ENCODE peak calls at places on chromosomes 16 and 17, in five cellular contexts. One of them, this sample, is unnamed.

GRCh38 chr16:15660203-15660601 is 10.2 kb downstream of the NDE1 start:
- DNase-seq in prostate gland: no peak
- DNase-seq in H1: no peak
- DNase-seq in endothelial cell of umbilical vein: no peak
- DNase-seq in breast epithelium: no peak
- DNase-seq in this sample: no peak

GRCh38 chr16:89505204-89506112 is 2.7 kb upstream of the SPG7 start:
- DNase-seq in prostate gland: peak; percentile 26
- DNase-seq in H1: no peak
- DNase-seq in endothelial cell of umbilical vein: peak; percentile 91
- DNase-seq in breast epithelium: peak; percentile 72
- DNase-seq in this sample: no peak

GRCh38 chr17:245611-246010 is 64.2 kb upstream of the DOC2B start:
- DNase-seq in prostate gland: no peak
- DNase-seq in H1: no peak
- DNase-seq in endothelial cell of umbilical vein: no peak
- DNase-seq in breast epithelium: no peak
- DNase-seq in this sample: no peak

GRCh38 chr16:55372792-55373488 is 48.9 kb downstream of the IRX6 start:
- DNase-seq in prostate gland: no peak
- DNase-seq in H1: no peak
- DNase-seq in endothelial cell of umbilical vein: no peak
- DNase-seq in breast epithelium: no peak
- DNase-seq in this sample: no peak

GRCh38 chr16:51326131-51326856 is 175.2 kb upstream of the SALL1 start:
- DNase-seq in prostate gland: no peak
- DNase-seq in H1: no peak
- DNase-seq in endothelial cell of umbilical vein: no peak
- DNase-seq in breast epithelium: no peak
- DNase-seq in this sample: no peak

GRCh38 chr16:86398622-86399021 is 111.7 kb upstream of the FOXF1 start:
- DNase-seq in prostate gland: no peak
- DNase-seq in H1: no peak
- DNase-seq in endothelial cell of umbilical vein: peak; percentile 49
- DNase-seq in breast epithelium: no peak
- DNase-seq in this sample: no peak

GRCh38 chr16:81497690-81498089 is 53.1 kb downstream of the CMIP start:
- DNase-seq in prostate gland: no peak
- DNase-seq in H1: no peak
- DNase-seq in endothelial cell of umbilical vein: no peak
- DNase-seq in breast epithelium: no peak
- DNase-seq in this sample: peak; percentile 77

GRCh38 chr16:48860341-48860740 is 250.4 kb upstream of the N4BP1 start:
- DNase-seq in prostate gland: no peak
- DNase-seq in H1: no peak
- DNase-seq in endothelial cell of umbilical vein: no peak
- DNase-seq in breast epithelium: no peak
- DNase-seq in this sample: no peak

GRCh38 chr16:57912529-57913260 is 58.2 kb downstream of the CNGB1 start:
- DNase-seq in prostate gland: no peak
- DNase-seq in H1: no peak
- DNase-seq in endothelial cell of umbilical vein: no peak
- DNase-seq in breast epithelium: no peak
- DNase-seq in this sample: no peak

GRCh38 chr16:18829221-18829620 is 27.9 kb upstream of the ARL6IP1 start:
- DNase-seq in prostate gland: no peak
- DNase-seq in H1: no peak
- DNase-seq in endothelial cell of umbilical vein: no peak
- DNase-seq in breast epithelium: no peak
- DNase-seq in this sample: no peak

GRCh38 chr17:14784997-14785696 is 480.0 kb downstream of the PMP22 start:
- DNase-seq in prostate gland: no peak
- DNase-seq in H1: no peak
- DNase-seq in endothelial cell of umbilical vein: no peak
- DNase-seq in breast epithelium: no peak
- DNase-seq in this sample: peak; percentile 26

GRCh38 chr16:57184890-57185445 is 871 bp downstream of the PSME3IP1 start:
- DNase-seq in prostate gland: no peak
- DNase-seq in H1: no peak
- DNase-seq in endothelial cell of umbilical vein: peak; percentile 77
- DNase-seq in breast epithelium: no peak
- DNase-seq in this sample: no peak

GRCh38 chr16:4347765-4348509 is 3.2 kb downstream of the PAM16 start:
- DNase-seq in prostate gland: no peak
- DNase-seq in H1: no peak
- DNase-seq in endothelial cell of umbilical vein: no peak
- DNase-seq in breast epithelium: no peak
- DNase-seq in this sample: no peak

GRCh38 chr17:49890077-49890821 is 42.4 kb upstream of the TAC4 start:
- DNase-seq in prostate gland: no peak
- DNase-seq in H1: no peak
- DNase-seq in endothelial cell of umbilical vein: no peak
- DNase-seq in breast epithelium: no peak
- DNase-seq in this sample: no peak

GRCh38 chr16:69073181-69073669 is 32.2 kb upstream of the HAS3 start:
- DNase-seq in prostate gland: no peak
- DNase-seq in H1: no peak
- DNase-seq in endothelial cell of umbilical vein: peak; percentile 38
- DNase-seq in breast epithelium: no peak
- DNase-seq in this sample: no peak

GRCh38 chr17:52049051-52049450 is 109.5 kb downstream of the CA10 start:
- DNase-seq in prostate gland: no peak
- DNase-seq in H1: no peak
- DNase-seq in endothelial cell of umbilical vein: no peak
- DNase-seq in breast epithelium: no peak
- DNase-seq in this sample: no peak

GRCh38 chr16:56910654-56911539 is 21.0 kb upstream of the HERPUD1 start:
- DNase-seq in prostate gland: no peak
- DNase-seq in H1: no peak
- DNase-seq in endothelial cell of umbilical vein: no peak
- DNase-seq in breast epithelium: no peak
- DNase-seq in this sample: peak; percentile 57

GRCh38 chr16:83803811-83804210 is 4.0 kb upstream of the HSBP1 start:
- DNase-seq in prostate gland: peak; percentile 46
- DNase-seq in H1: no peak
- DNase-seq in endothelial cell of umbilical vein: peak; percentile 55
- DNase-seq in breast epithelium: no peak
- DNase-seq in this sample: no peak

GRCh38 chr17:8820311-8821010 is 21.3 kb upstream of the MFSD6L start:
- DNase-seq in prostate gland: no peak
- DNase-seq in H1: no peak
- DNase-seq in endothelial cell of umbilical vein: no peak
- DNase-seq in breast epithelium: no peak
- DNase-seq in this sample: no peak

GRCh38 chr16:22400899-22401298 is 26.5 kb upstream of the CDR2 start:
- DNase-seq in prostate gland: no peak
- DNase-seq in H1: no peak
- DNase-seq in endothelial cell of umbilical vein: no peak
- DNase-seq in breast epithelium: no peak
- DNase-seq in this sample: no peak

GRCh38 chr16:72256398-72257048 is 84.6 kb upstream of the PMFBP1 start:
- DNase-seq in prostate gland: no peak
- DNase-seq in H1: no peak
- DNase-seq in endothelial cell of umbilical vein: no peak
- DNase-seq in breast epithelium: no peak
- DNase-seq in this sample: no peak

GRCh38 chr16:65012357-65012756 is 109.5 kb downstream of the CDH11 start:
- DNase-seq in prostate gland: no peak
- DNase-seq in H1: no peak
- DNase-seq in endothelial cell of umbilical vein: peak; percentile 11
- DNase-seq in breast epithelium: no peak
- DNase-seq in this sample: no peak

GRCh38 chr17:74994440-74994839 is 7.0 kb downstream of the CDR2L start:
- DNase-seq in prostate gland: no peak
- DNase-seq in H1: no peak
- DNase-seq in endothelial cell of umbilical vein: no peak
- DNase-seq in breast epithelium: no peak
- DNase-seq in this sample: no peak

GRCh38 chr17:68468334-68468733 is 11.0 kb upstream of the WIPI1 start:
- DNase-seq in prostate gland: no peak
- DNase-seq in H1: no peak
- DNase-seq in endothelial cell of umbilical vein: no peak
- DNase-seq in breast epithelium: no peak
- DNase-seq in this sample: no peak

GRCh38 chr17:31321481-31321880 is at the start of gene EVI2A:
- DNase-seq in prostate gland: no peak
- DNase-seq in H1: no peak
- DNase-seq in endothelial cell of umbilical vein: peak; percentile 57
- DNase-seq in breast epithelium: no peak
- DNase-seq in this sample: peak; percentile 68

GRCh38 chr17:44919885-44920564 is 4.7 kb upstream of the GFAP start:
- DNase-seq in prostate gland: peak; percentile 79
- DNase-seq in H1: peak; percentile 56
- DNase-seq in endothelial cell of umbilical vein: peak; percentile 76
- DNase-seq in breast epithelium: peak; percentile 81
- DNase-seq in this sample: peak; percentile 81

GRCh38 chr16:73365010-73365409 is 317.1 kb upstream of the ZFHX3 start:
- DNase-seq in prostate gland: no peak
- DNase-seq in H1: no peak
- DNase-seq in endothelial cell of umbilical vein: no peak
- DNase-seq in breast epithelium: no peak
- DNase-seq in this sample: no peak

GRCh38 chr17:10628756-10629155 is 28.4 kb downstream of the MYH3 start:
- DNase-seq in prostate gland: no peak
- DNase-seq in H1: no peak
- DNase-seq in endothelial cell of umbilical vein: no peak
- DNase-seq in breast epithelium: no peak
- DNase-seq in this sample: no peak

GRCh38 chr16:19874816-19875546 is 9.7 kb downstream of the GPRC5B start:
- DNase-seq in prostate gland: no peak
- DNase-seq in H1: no peak
- DNase-seq in endothelial cell of umbilical vein: no peak
- DNase-seq in breast epithelium: no peak
- DNase-seq in this sample: no peak

GRCh38 chr17:29114141-29114540 is 66.1 kb downstream of the MYO18A start:
- DNase-seq in prostate gland: no peak
- DNase-seq in H1: no peak
- DNase-seq in endothelial cell of umbilical vein: no peak
- DNase-seq in breast epithelium: no peak
- DNase-seq in this sample: no peak

GRCh38 chr16:89655062-89655643 is 2.4 kb downstream of the CHMP1A start:
- DNase-seq in prostate gland: no peak
- DNase-seq in H1: no peak
- DNase-seq in endothelial cell of umbilical vein: no peak
- DNase-seq in breast epithelium: no peak
- DNase-seq in this sample: no peak

GRCh38 chr17:81238815-81239713 is at the start of the genes NDUFAF8 and TEPSIN:
- DNase-seq in prostate gland: peak; percentile 99
- DNase-seq in H1: peak; percentile 91
- DNase-seq in endothelial cell of umbilical vein: peak; percentile 100
- DNase-seq in breast epithelium: peak; percentile 98
- DNase-seq in this sample: peak; percentile 97

GRCh38 chr17:35087731-35088646 is 24.5 kb upstream of the RFFL start:
- DNase-seq in prostate gland: peak; percentile 54
- DNase-seq in H1: no peak
- DNase-seq in endothelial cell of umbilical vein: peak; percentile 72
- DNase-seq in breast epithelium: peak; percentile 56
- DNase-seq in this sample: peak; percentile 65

GRCh38 chr16:87855852-87856715 is 13.2 kb downstream of the SLC7A5 start:
- DNase-seq in prostate gland: peak; percentile 83
- DNase-seq in H1: no peak
- DNase-seq in endothelial cell of umbilical vein: no peak
- DNase-seq in breast epithelium: no peak
- DNase-seq in this sample: peak; percentile 88

GRCh38 chr17:43438626-43439529 is 40.1 kb downstream of the ARL4D start:
- DNase-seq in prostate gland: no peak
- DNase-seq in H1: no peak
- DNase-seq in endothelial cell of umbilical vein: no peak
- DNase-seq in breast epithelium: no peak
- DNase-seq in this sample: no peak
- TF ChIP-seq POLR2AphosphoS5 in prostate gland: no peak
- TF ChIP-seq POLR2AphosphoS5 in H1: no peak
- TF ChIP-seq POLR2AphosphoS5 in endothelial cell of umbilical vein: no peak
- TF ChIP-seq POLR2AphosphoS5 in breast epithelium: no peak
- TF ChIP-seq POLR2AphosphoS5 in this sample: no peak

GRCh38 chr17:64969046-64969501 is 49.8 kb upstream of the LRRC37A3 start:
- DNase-seq in prostate gland: no peak
- DNase-seq in H1: no peak
- DNase-seq in endothelial cell of umbilical vein: no peak
- DNase-seq in breast epithelium: no peak
- DNase-seq in this sample: no peak
- H3K27ac ChIP-seq in prostate gland: no peak overlapping the region
- H3K27ac ChIP-seq in H1: no peak overlapping the region
- H3K27ac ChIP-seq in endothelial cell of umbilical vein: no peak overlapping the region
- H3K27ac ChIP-seq in breast epithelium: no peak overlapping the region
- H3K27ac ChIP-seq in this sample: no peak overlapping the region

GRCh38 chr17:1271441-1271840 is 1.2 kb downstream of the BHLHA9 start:
- DNase-seq in prostate gland: no peak
- DNase-seq in H1: no peak
- DNase-seq in endothelial cell of umbilical vein: no peak
- DNase-seq in breast epithelium: no peak
- DNase-seq in this sample: no peak
- H3K27me3 ChIP-seq in prostate gland: no peaks in the 10 kb centered on the region
- H3K27me3 ChIP-seq in H1: peaks cover 30% of the 10 kb centered on the region
- H3K27me3 ChIP-seq in endothelial cell of umbilical vein: peaks cover 11% of the 10 kb centered on the region
- H3K27me3 ChIP-seq in breast epithelium: peaks cover 26% of the 10 kb centered on the region
- H3K27me3 ChIP-seq in this sample: peaks cover 17% of the 10 kb centered on the region

DNA sequence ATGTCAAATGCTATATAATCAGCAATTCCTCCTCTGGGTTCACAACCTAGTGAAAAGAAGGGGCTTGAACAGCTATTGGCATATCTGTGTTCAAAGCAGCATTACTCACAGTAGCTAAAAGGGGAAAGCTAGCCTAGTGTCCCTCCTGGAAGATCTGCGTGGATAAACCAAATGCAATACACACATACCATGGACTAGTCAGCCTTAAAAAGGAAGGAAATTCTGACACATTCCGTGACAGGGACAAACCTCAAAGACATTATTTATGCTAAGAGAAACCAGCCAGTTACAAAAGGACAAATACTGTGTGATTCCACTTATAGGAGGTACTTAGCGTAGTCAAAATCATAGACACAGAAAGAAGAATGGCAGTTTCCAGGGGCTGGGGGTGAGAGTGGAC is 90.1 kb downstream of the XYLT1 start:
- DNase-seq in prostate gland: no peak
- DNase-seq in H1: no peak
- DNase-seq in endothelial cell of umbilical vein: no peak
- DNase-seq in breast epithelium: no peak
- DNase-seq in this sample: no peak
- TF ChIP-seq POLR2AphosphoS5 in prostate gland: peak; percentile 17
- TF ChIP-seq POLR2AphosphoS5 in H1: no peak
- TF ChIP-seq POLR2AphosphoS5 in endothelial cell of umbilical vein: no peak
- TF ChIP-seq POLR2AphosphoS5 in breast epithelium: no peak
- TF ChIP-seq POLR2AphosphoS5 in this sample: peak; percentile 26

DNA sequence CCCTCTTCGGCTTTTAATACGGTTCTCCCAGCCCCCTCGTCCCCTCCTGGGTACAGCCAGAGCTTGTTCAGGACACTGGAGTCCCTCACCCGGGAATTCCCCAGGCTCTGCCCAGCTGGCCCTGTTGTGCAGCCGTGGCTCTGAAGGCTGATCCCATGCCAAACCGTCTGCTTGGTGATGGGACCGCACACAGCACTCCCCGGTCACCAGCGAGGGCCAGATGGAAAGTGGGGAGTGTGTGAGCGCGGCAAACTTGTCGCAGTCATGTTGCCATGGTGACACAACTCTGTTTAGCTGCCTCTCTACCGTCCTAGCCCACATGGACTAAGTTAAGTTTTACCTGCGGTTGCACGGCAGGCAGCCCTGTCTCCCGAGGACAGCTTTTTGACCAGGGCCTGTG is 107.9 kb downstream of the RAP1GAP2 start:
- DNase-seq in prostate gland: no peak
- DNase-seq in H1: no peak
- DNase-seq in endothelial cell of umbilical vein: no peak
- DNase-seq in breast epithelium: no peak
- DNase-seq in this sample: no peak
- H3K27ac ChIP-seq in prostate gland: no peak overlapping the region
- H3K27ac ChIP-seq in H1: peak overlapping the region; percentile 35
- H3K27ac ChIP-seq in endothelial cell of umbilical vein: no peak overlapping the region
- H3K27ac ChIP-seq in breast epithelium: peak overlapping the region; percentile 50
- H3K27ac ChIP-seq in this sample: no peak overlapping the region

This sample was measured in upper lobe of left lung.